ENCODE peak calls at places on chromosomes 13 and 19, in four cellular contexts. L is T47D, H is NCI-H1436, C is ELR. M is an unnamed sample.

GRCh38 chr19:18399008-18399407 is 1.6 kb upstream of the LRRC25 start:
- DNase-seq in C (peak), H (no peak), L (no peak), M (no peak)

GRCh38 chr19:29664753-29665214 is 477 bp upstream of the PLEKHF1 start:
- DNase-seq in H (no peak), L (no peak), C (no peak), M (no peak)

GRCh38 chr13:23160241-23161175 is 20.3 kb upstream of the SGCG start:
- DNase-seq in L (no peak), C (peak), H (no peak), M (no peak)

GRCh38 chr19:40424637-40425449 is 949 bp downstream of the SERTAD1 start:
- DNase-seq in L (no peak), H (no peak), C (peak), M (no peak)

GRCh38 chr13:112943309-112944125 is 25.5 kb upstream of the MCF2L start:
- DNase-seq in C (peak), L (peak), H (peak), M (no peak)

GRCh38 chr19:35720163-35720524 is 2.3 kb downstream of the KMT2B start:
- DNase-seq in H (no peak), L (no peak), C (no peak), M (no peak)

GRCh38 chr19:29188704-29189375 is 24.1 kb downstream of the UQCRFS1 start:
- DNase-seq in L (no peak), C (no peak), H (no peak), M (no peak)

GRCh38 chr19:12166596-12166995 is 3.7 kb downstream of the ZNF136 start:
- DNase-seq in H (no peak), C (no peak), L (no peak), M (no peak)

GRCh38 chr19:50482271-50482855 is 5.7 kb upstream of the GARIN5A start:
- DNase-seq in H (no peak), L (no peak), C (no peak), M (no peak)

GRCh38 chr13:113090415-113090770 is 15.2 kb upstream of the F7 start:
- DNase-seq in H (no peak), C (no peak), L (no peak), M (no peak)

GRCh38 chr19:42653841-42654240 is 59.1 kb upstream of the CEACAM8 start:
- DNase-seq in H (no peak), C (no peak), L (peak), M (no peak)

GRCh38 chr19:16293133-16294085 is 31.2 kb upstream of the KLF2 start:
- DNase-seq in C (peak), H (no peak), L (no peak), M (no peak)

GRCh38 chr13:42392706-42393572 is 121.0 kb downstream of the AKAP11 start:
- DNase-seq in H (no peak), C (no peak), L (no peak), M (no peak)

GRCh38 chr13:28476919-28477708 is 17.8 kb downstream of the FLT1 start:
- DNase-seq in L (no peak), H (no peak), C (no peak), M (no peak)

GRCh38 chr13:99979453-99980200 is 2.0 kb upstream of the ZIC2 start:
- DNase-seq in C (peak), H (no peak), L (peak), M (no peak)

GRCh38 chr19:29904017-29904416 is 38.0 kb upstream of the URI1 start:
- DNase-seq in H (no peak), C (no peak), L (no peak), M (no peak)